ENCODE peak calls at places on chromosomes 1 and 21, in nine cellular contexts. U is dermis microvascular lymphatic vessel endothelial cell; V is EH; Y is Calu3; L is nucleus accumbens; B is B cell; G is natural killer cell; D is brain pericyte; Z is stimulated activated CD4-positive, alpha-beta T cell treated with anti-CD3 and anti-CD28 coated beads, Interleukin-15, amount 100 ng/mL, for 1 hour. R is an unnamed sample.

GRCh38 chr21:27333091-27333490 is 366.2 kb upstream of the ADAMTS5 start:
- DNase-seq in U (no peak), V (peak), Y (no peak), L (no peak), B (no peak), G (no peak), D (no peak), Z (no peak), R (no peak)

GRCh38 chr21:31298618-31299269 is 45.3 kb downstream of the TIAM1 start:
- DNase-seq in U (no peak), V (no peak), Y (no peak), L (no peak), B (no peak), G (no peak), D (no peak), Z (no peak), R (no peak)

GRCh38 chr1:51583532-51583931 is 33.4 kb upstream of the OSBPL9 start:
- DNase-seq in U (no peak), V (peak), Y (no peak), L (peak), B (no peak), G (no peak), D (no peak), Z (no peak), R (no peak)

GRCh38 chr1:208238710-208239517 is 5.3 kb downstream of the PLXNA2 start:
- DNase-seq in U (peak), V (peak), Y (peak), L (no peak), B (peak), G (no peak), D (no peak), Z (no peak), R (peak)

GRCh38 chr1:172449585-172450523 is 6.0 kb upstream of the PIGC start:
- DNase-seq in U (peak), V (peak), Y (peak), L (no peak), B (peak), G (no peak), D (no peak), Z (no peak), R (no peak)

GRCh38 chr1:54365020-54365797 is 41.0 kb downstream of the SSBP3 start:
- DNase-seq in U (no peak), V (no peak), Y (no peak), L (no peak), B (no peak), G (no peak), D (no peak), Z (no peak), R (no peak)

GRCh38 chr21:36147891-36148290 is 8.7 kb upstream of the DOP1B start:
- DNase-seq in U (no peak), V (peak), Y (no peak), L (no peak), B (no peak), G (no peak), D (no peak), Z (no peak), R (no peak)

GRCh38 chr1:153678519-153679336 is at the start of gene NPR1:
- DNase-seq in U (peak), V (peak), Y (peak), L (no peak), B (peak), G (no peak), D (no peak), Z (no peak), R (no peak)

GRCh38 chr1:54886724-54887664 is at the start of gene DHCR24:
- DNase-seq in U (peak), V (peak), Y (peak), L (peak), B (peak), G (peak), D (peak), Z (peak), R (peak)

GRCh38 chr1:155424091-155424490 is 103.4 kb downstream of the RUSC1 start:
- DNase-seq in U (no peak), V (no peak), Y (no peak), L (no peak), B (no peak), G (no peak), D (no peak), Z (no peak), R (no peak)